ENCODE peak calls at places on chromosomes 2 and 18, in eight cellular contexts. Y, J, R, F, D, S, O and I are unnamed samples.

GRCh38 chr2:195318440-195319111 is 338.4 kb upstream of the SLC39A10 start:
- DNase-seq in S (peak), J (peak), F (no peak), R (no peak), D (no peak), Y (peak), O (peak), I (no peak)

GRCh38 chr2:95305341-95306058 is 8.4 kb downstream of the KCNIP3 start:
- DNase-seq in R (peak), F (no peak), O (peak), S (no peak), D (no peak), J (no peak), Y (peak), I (no peak)

GRCh38 chr2:240584486-240585031 is 2.0 kb upstream of the CAPN10 start:
- DNase-seq in R (no peak), J (peak), O (peak), Y (no peak), F (no peak), S (no peak), D (no peak), I (no peak)

GRCh38 chr2:167192833-167193232 is 304.6 kb downstream of the XIRP2 start:
- DNase-seq in Y (no peak), F (no peak), D (no peak), O (no peak), S (no peak), R (no peak), J (no peak), I (no peak)

GRCh38 chr18:26628017-26628416 is 79.7 kb upstream of the KCTD1 start:
- DNase-seq in Y (no peak), S (no peak), O (no peak), J (no peak), R (no peak), F (no peak), D (no peak), I (no peak)

GRCh38 chr2:131835621-131836091 is 308.0 kb downstream of the CCDC74A start:
- DNase-seq in O (no peak), S (no peak), J (no peak), R (no peak), F (no peak), D (no peak), Y (no peak), I (no peak)

GRCh38 chr2:222813177-222813843 is 47.5 kb upstream of the ACSL3 start:
- DNase-seq in O (no peak), J (no peak), Y (no peak), F (no peak), S (peak), D (no peak), R (no peak), I (peak)

GRCh38 chr2:97936199-97936598 is 59.5 kb downstream of the TMEM131 start:
- DNase-seq in O (peak), Y (no peak), S (no peak), J (peak), F (no peak), R (no peak), D (no peak), I (no peak)

GRCh38 chr18:48195782-48196181 is 213.4 kb downstream of the ZBTB7C start:
- DNase-seq in R (no peak), Y (no peak), J (no peak), D (no peak), F (no peak), O (no peak), S (no peak), I (no peak)

GRCh38 chr2:218272531-218273212 is 2.4 kb downstream of the PNKD start:
- DNase-seq in Y (peak), J (peak), S (peak), R (peak), O (peak), D (peak), F (no peak), I (peak)

GRCh38 chr2:118032169-118033013 is 18.5 kb upstream of the CCDC93 start:
- DNase-seq in D (no peak), F (no peak), J (peak), Y (peak), O (peak), S (no peak), R (peak), I (no peak)

GRCh38 chr2:120894936-120895335 is 159.3 kb downstream of the GLI2 start:
- DNase-seq in Y (no peak), J (no peak), S (no peak), F (no peak), D (no peak), O (no peak), R (no peak), I (no peak)

GRCh38 chr2:164189851-164190250 is 431.4 kb downstream of the GRB14 start:
- DNase-seq in D (no peak), Y (no peak), F (no peak), O (no peak), S (no peak), R (no peak), J (no peak), I (no peak)

GRCh38 chr18:5369513-5369912 is 74.0 kb upstream of the ZBTB14 start:
- DNase-seq in R (no peak), F (no peak), D (no peak), J (no peak), Y (no peak), S (no peak), O (no peak), I (no peak)

GRCh38 chr18:5370332-5370731 is 74.8 kb upstream of the ZBTB14 start:
- DNase-seq in S (no peak), F (no peak), D (no peak), R (no peak), J (peak), O (peak), Y (no peak), I (no peak)
- TF ChIP-seq POLR2AphosphoS5 in S (no peak), F (no peak), D (no peak), R (no peak), J (no peak), O (no peak), Y (no peak), I (no peak)

GRCh38 chr2:69828913-69829242 is 582 bp upstream of the GMCL1 start:
- DNase-seq in F (no peak), O (no peak), R (no peak), J (no peak), D (no peak), Y (no peak), S (no peak), I (no peak)
- TF ChIP-seq POLR2AphosphoS5 in F (no peak), O (no peak), R (no peak), J (no peak), D (no peak), Y (no peak), S (no peak), I (no peak)

GRCh38 chr2:73823916-73824523 is 4.7 kb upstream of the STAMBP start:
- DNase-seq in J (peak), O (peak), Y (peak), R (no peak), D (no peak), S (no peak), F (no peak), I (no peak)

GRCh38 chr2:73822276-73822675 is 6.5 kb upstream of the STAMBP start:
- DNase-seq in S (no peak), D (no peak), F (no peak), O (no peak), R (no peak), Y (no peak), J (no peak), I (no peak)

GRCh38 chr2:73821669-73822068 is 7.1 kb upstream of the STAMBP start:
- DNase-seq in Y (no peak), S (no peak), D (no peak), O (no peak), J (no peak), R (no peak), F (no peak), I (no peak)

GRCh38 chr2:73822991-73823390 is 5.8 kb upstream of the STAMBP start:
- DNase-seq in S (no peak), O (no peak), D (no peak), F (no peak), R (no peak), Y (no peak), J (no peak), I (no peak)

DNA sequence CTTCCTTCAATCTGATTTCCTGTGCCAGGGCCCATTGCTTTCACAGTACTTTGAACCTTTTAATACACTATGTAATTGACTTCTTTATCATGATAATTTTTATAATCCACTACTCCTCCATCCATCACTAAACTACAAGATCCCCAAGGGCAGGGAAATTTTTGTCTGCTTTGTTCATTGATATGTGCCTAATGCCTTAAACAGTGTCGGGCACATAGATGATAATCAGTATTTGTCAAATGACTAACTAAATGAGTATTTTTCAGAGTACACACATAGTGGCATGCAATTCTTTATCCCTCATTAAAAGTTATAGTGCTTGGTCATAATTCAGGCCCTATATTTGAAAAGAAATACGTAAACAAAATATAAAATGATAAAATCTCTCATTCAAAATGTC is 5.3 kb upstream of the STAMBP start:
- DNase-seq in S (no peak), O (no peak), Y (no peak), J (no peak), R (no peak), F (no peak), D (no peak), I (no peak)
- TF ChIP-seq POLR2AphosphoS5 in S (no peak), O (no peak), Y (no peak), J (no peak), R (no peak), F (no peak), D (no peak), I (no peak)

GRCh38 chr2:235059161-235059560 is 107.3 kb downstream of the SH3BP4 start:
- DNase-seq in F (no peak), S (no peak), R (no peak), O (no peak), D (no peak), Y (no peak), J (no peak), I (no peak)
- TF ChIP-seq POLR2AphosphoS5 in F (no peak), S (no peak), R (no peak), O (no peak), D (no peak), Y (no peak), J (no peak), I (no peak)

DNA sequence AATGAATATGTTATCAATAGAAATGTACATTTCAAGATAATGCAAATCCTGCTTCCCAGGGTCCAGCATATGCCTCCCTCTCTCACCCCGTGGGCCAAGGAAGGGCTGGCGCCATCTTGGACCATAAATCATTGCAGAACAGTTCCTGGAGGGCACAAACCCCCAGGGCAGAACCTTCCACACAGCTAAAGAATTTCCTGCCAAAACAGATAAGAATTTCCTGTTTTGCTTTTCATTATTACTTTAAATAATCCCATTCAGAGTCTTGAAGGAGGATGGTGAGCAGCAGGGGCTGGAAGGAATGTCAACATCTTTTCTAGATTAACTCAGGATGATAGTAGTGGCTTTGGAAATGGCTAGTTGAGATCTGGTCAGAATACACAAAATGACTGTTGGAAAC is 53.7 kb downstream of the EHD3 start:
- DNase-seq in S (no peak), D (no peak), J (no peak), F (no peak), Y (no peak), R (no peak), O (no peak), I (no peak)
- TF ChIP-seq POLR2AphosphoS5 in S (no peak), D (no peak), J (no peak), F (no peak), Y (no peak), R (no peak), O (no peak), I (no peak)

GRCh38 chr18:37534627-37535026 is 31.0 kb downstream of the CELF4 start:
- DNase-seq in R (no peak), D (no peak), J (no peak), O (no peak), F (no peak), Y (no peak), S (peak), I (no peak)

GRCh38 chr18:37536646-37537045 is 29.0 kb downstream of the CELF4 start:
- DNase-seq in F (no peak), D (no peak), O (no peak), R (no peak), Y (no peak), S (no peak), J (no peak), I (no peak)

GRCh38 chr18:37532917-37533316 is 32.7 kb downstream of the CELF4 start:
- DNase-seq in Y (no peak), J (no peak), S (no peak), O (no peak), F (no peak), R (no peak), D (no peak), I (no peak)

GRCh38 chr18:37535968-37536367 is 29.6 kb downstream of the CELF4 start:
- DNase-seq in S (no peak), R (no peak), F (no peak), D (no peak), J (no peak), Y (no peak), O (no peak), I (no peak)

DNA sequence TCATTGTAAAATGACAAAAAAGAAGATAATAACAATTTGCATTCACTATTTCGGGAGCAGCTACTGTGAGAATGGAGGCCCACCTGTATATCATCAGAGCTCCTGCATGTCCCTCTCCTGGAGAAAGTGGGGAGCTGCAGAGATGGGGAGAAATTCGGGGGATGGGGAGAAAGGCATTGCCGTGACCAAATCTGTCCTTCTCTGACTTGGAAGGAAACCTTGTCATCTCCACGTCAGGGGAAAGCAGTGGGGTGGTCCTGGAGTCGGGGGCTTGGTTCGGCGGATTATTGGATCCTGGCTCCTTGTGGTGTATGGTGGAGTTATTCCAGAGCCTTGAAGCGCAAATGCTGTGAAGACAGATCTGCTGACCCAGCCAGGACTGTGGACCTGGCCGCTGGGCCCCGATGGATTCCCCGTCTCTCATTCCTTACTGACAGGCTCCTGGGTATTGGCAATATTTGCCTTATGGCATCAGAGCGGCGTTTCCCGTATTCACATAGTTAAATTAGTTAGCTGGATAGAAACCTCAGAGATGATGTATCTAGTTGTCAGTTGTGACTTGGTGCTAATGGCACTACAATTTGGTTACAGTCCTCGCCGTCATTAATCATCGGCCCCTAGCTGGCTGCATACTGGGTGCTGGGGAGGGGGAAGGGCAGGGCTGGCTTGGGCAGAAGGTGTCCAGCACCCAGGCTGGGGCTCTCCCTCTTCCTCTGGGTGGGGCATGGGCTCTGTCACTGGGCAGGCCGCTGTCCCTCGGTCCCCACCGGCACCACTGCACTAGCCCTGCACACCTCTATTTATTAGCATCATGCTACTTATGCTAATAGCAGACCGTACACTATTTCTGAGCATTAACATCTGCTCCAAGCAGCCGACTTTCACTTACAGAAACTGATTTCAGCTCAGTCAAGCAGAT is 31.7 kb downstream of the CELF4 start:
- DNase-seq in D (no peak), J (peak), S (no peak), R (no peak), F (no peak), O (no peak), Y (no peak), I (no peak)
- TF ChIP-seq POLR2AphosphoS5 in D (no peak), J (no peak), S (no peak), R (no peak), F (no peak), O (no peak), Y (no peak), I (no peak)

DNA sequence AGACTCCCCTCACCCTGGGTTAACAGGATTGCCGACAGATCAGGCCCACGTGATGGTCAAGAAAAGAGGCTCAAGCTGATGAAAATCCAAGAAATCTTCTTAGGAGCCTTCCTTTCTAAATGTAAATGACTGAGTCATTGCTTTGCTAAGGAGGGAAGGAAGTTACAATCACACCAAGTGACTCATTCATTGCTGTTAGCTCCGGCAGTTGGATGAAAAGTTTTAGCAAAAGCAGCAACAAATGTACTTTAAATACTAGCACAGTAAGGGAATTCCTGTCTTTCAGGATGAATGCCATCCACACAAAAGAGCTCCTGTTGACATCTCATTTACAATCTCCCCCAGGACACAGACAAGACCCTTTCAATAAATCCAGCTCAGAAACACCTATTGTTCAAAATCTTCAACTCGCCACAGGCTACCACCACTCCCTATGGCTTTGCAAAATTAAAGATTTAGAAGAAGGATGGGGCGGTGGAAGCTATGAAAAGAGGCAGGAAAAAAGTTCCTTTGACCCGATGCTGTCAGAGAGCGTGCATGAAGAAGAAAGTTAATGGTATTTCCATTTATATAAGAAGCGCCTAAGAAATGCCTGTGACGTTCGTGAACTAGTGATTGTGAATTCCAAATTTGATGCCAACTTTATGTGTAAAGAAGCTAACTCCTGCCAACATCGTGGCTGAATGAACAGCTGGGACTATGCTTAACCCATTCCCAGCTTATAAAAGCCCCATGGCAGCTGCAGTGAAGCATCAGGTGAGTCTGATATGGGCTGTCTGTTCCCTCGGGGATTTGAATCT is 153.7 kb downstream of the TGIF1 start:
- DNase-seq in O (peak), J (peak), D (peak), F (no peak), Y (peak), R (peak), S (no peak), I (no peak)
- TF ChIP-seq POLR2AphosphoS5 in O (no peak), J (peak), D (peak), F (no peak), Y (peak), R (peak), S (no peak), I (no peak)

DNA sequence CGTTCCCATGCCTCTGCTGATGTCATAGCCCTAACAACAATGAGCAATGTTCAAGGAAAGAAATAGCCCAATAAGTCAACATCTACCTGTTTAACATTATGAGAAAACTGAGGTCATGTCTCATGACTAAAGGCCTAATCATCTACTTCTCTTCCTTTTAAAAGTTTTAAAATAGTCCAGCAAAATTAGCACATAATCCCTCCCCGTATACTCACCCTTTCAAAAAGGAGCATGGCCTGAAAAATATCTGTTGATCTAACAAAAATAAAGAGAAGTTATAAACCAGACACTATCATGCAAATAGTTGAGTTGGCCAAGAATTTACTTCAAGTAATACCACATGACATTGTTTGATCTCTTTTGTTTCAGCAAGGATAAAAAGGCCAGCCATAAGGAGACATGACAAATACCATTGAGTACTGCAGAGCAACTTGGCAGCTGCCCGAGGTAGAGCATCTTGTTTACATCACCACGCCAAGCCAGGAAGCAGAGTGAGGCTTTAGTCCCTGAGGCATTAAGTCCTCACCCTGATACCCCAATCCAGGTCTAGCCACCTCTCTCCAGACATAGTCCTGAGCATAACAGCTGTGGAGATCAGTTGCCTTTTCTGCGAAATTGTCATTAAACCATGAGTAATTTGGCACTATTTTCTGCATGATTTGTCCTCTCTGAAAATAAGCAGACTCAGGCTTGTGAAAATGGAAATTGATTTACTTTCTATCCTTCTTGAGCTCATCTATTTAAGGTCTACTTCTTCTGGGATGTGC is 137.4 kb upstream of the ETAA1 start:
- DNase-seq in O (no peak), S (no peak), D (peak), F (no peak), R (no peak), J (peak), Y (no peak), I (no peak)
- TF ChIP-seq POLR2AphosphoS5 in O (no peak), S (no peak), D (peak), F (no peak), R (peak), J (no peak), Y (no peak), I (no peak)

GRCh38 chr2:73284296-73285161 is at the start of gene FBXO41:
- DNase-seq in O (peak), R (no peak), S (peak), F (no peak), Y (peak), D (peak), J (peak), I (peak)
- TF ChIP-seq POLR2AphosphoS5 in O (peak), R (no peak), S (peak), F (peak), Y (no peak), D (no peak), J (peak), I (no peak)

GRCh38 chr2:28927469-28927868 is 33.0 kb downstream of the WDR43 start:
- DNase-seq in D (no peak), S (no peak), R (no peak), O (no peak), F (no peak), Y (no peak), J (no peak), I (no peak)

GRCh38 chr2:28934769-28935168 is 40.3 kb downstream of the WDR43 start:
- DNase-seq in D (no peak), Y (no peak), R (no peak), S (no peak), O (no peak), J (no peak), F (no peak), I (no peak)

GRCh38 chr2:28927878-28928277 is 33.4 kb downstream of the WDR43 start:
- DNase-seq in Y (no peak), O (no peak), F (no peak), R (no peak), S (no peak), D (no peak), J (no peak), I (no peak)

GRCh38 chr2:28926837-28927236 is 32.4 kb downstream of the WDR43 start:
- DNase-seq in F (no peak), Y (no peak), R (no peak), J (no peak), D (no peak), O (no peak), S (no peak), I (no peak)

GRCh38 chr2:28929581-28929980 is 35.1 kb downstream of the WDR43 start:
- DNase-seq in S (no peak), R (no peak), F (no peak), O (no peak), D (no peak), Y (no peak), J (no peak), I (no peak)
- TF ChIP-seq POLR2AphosphoS5 in S (no peak), R (no peak), F (no peak), O (no peak), D (no peak), Y (no peak), J (no peak), I (no peak)